ENCODE peak calls at places on chromosomes 7 and 10, in five cellular contexts. One of them, this sample, is unnamed.

GRCh38 chr7:73865738-73866445 is 4.9 kb downstream of the TMEM270 start:
- DNase-seq in AG08395: peak
- DNase-seq in activated CD8-positive, alpha-beta memory T cell treated with anti-CD3 and anti-CD28 coated beads, Interleukin-2, amount 10 ng/mL, durations not matched to agents 7 days and 5 days: no peak
- DNase-seq in cerebellum: peak
- DNase-seq in stimulated activated CD4-positive, alpha-beta T cell treated with anti-CD3 and anti-CD28 coated beads, Interleukin-2, amount 100 ng/mL, for 48 hours: no peak
- DNase-seq in this sample: no peak

GRCh38 chr10:66928000-66928770 is 2.3 kb downstream of the LRRTM3 start:
- DNase-seq in cerebellum: peak
- DNase-seq in activated CD8-positive, alpha-beta memory T cell treated with anti-CD3 and anti-CD28 coated beads, Interleukin-2, amount 10 ng/mL, durations not matched to agents 7 days and 5 days: no peak
- DNase-seq in stimulated activated CD4-positive, alpha-beta T cell treated with anti-CD3 and anti-CD28 coated beads, Interleukin-2, amount 100 ng/mL, for 48 hours: no peak
- DNase-seq in AG08395: no peak
- DNase-seq in this sample: no peak

GRCh38 chr10:18261660-18262292 is 121.6 kb downstream of the CACNB2 start:
- DNase-seq in AG08395: no peak
- DNase-seq in activated CD8-positive, alpha-beta memory T cell treated with anti-CD3 and anti-CD28 coated beads, Interleukin-2, amount 10 ng/mL, durations not matched to agents 7 days and 5 days: no peak
- DNase-seq in cerebellum: no peak
- DNase-seq in stimulated activated CD4-positive, alpha-beta T cell treated with anti-CD3 and anti-CD28 coated beads, Interleukin-2, amount 100 ng/mL, for 48 hours: no peak
- DNase-seq in this sample: no peak

GRCh38 chr10:36534471-36535002 is 590.9 kb upstream of the ANKRD30A start:
- DNase-seq in activated CD8-positive, alpha-beta memory T cell treated with anti-CD3 and anti-CD28 coated beads, Interleukin-2, amount 10 ng/mL, durations not matched to agents 7 days and 5 days: no peak
- DNase-seq in stimulated activated CD4-positive, alpha-beta T cell treated with anti-CD3 and anti-CD28 coated beads, Interleukin-2, amount 100 ng/mL, for 48 hours: no peak
- DNase-seq in cerebellum: no peak
- DNase-seq in AG08395: peak
- DNase-seq in this sample: no peak

GRCh38 chr7:156927571-156928405 is 21.7 kb upstream of the NOM1 start:
- DNase-seq in stimulated activated CD4-positive, alpha-beta T cell treated with anti-CD3 and anti-CD28 coated beads, Interleukin-2, amount 100 ng/mL, for 48 hours: no peak
- DNase-seq in AG08395: no peak
- DNase-seq in activated CD8-positive, alpha-beta memory T cell treated with anti-CD3 and anti-CD28 coated beads, Interleukin-2, amount 10 ng/mL, durations not matched to agents 7 days and 5 days: no peak
- DNase-seq in cerebellum: no peak
- DNase-seq in this sample: no peak

GRCh38 chr10:71569775-71570588 is 149.6 kb downstream of the C10orf105 start:
- DNase-seq in stimulated activated CD4-positive, alpha-beta T cell treated with anti-CD3 and anti-CD28 coated beads, Interleukin-2, amount 100 ng/mL, for 48 hours: peak
- DNase-seq in cerebellum: peak
- DNase-seq in AG08395: peak
- DNase-seq in activated CD8-positive, alpha-beta memory T cell treated with anti-CD3 and anti-CD28 coated beads, Interleukin-2, amount 10 ng/mL, durations not matched to agents 7 days and 5 days: peak
- DNase-seq in this sample: peak

GRCh38 chr10:4704034-4704545 is 121.9 kb upstream of the AKR1E2 start:
- DNase-seq in AG08395: peak
- DNase-seq in cerebellum: no peak
- DNase-seq in activated CD8-positive, alpha-beta memory T cell treated with anti-CD3 and anti-CD28 coated beads, Interleukin-2, amount 10 ng/mL, durations not matched to agents 7 days and 5 days: no peak
- DNase-seq in stimulated activated CD4-positive, alpha-beta T cell treated with anti-CD3 and anti-CD28 coated beads, Interleukin-2, amount 100 ng/mL, for 48 hours: no peak
- DNase-seq in this sample: no peak

GRCh38 chr7:144438759-144439158 is 35.3 kb upstream of the NOBOX start:
- DNase-seq in cerebellum: no peak
- DNase-seq in stimulated activated CD4-positive, alpha-beta T cell treated with anti-CD3 and anti-CD28 coated beads, Interleukin-2, amount 100 ng/mL, for 48 hours: no peak
- DNase-seq in activated CD8-positive, alpha-beta memory T cell treated with anti-CD3 and anti-CD28 coated beads, Interleukin-2, amount 10 ng/mL, durations not matched to agents 7 days and 5 days: no peak
- DNase-seq in AG08395: no peak
- DNase-seq in this sample: no peak

GRCh38 chr10:129956285-129956649 is 7.8 kb downstream of the EBF3 start:
- DNase-seq in AG08395: no peak
- DNase-seq in stimulated activated CD4-positive, alpha-beta T cell treated with anti-CD3 and anti-CD28 coated beads, Interleukin-2, amount 100 ng/mL, for 48 hours: no peak
- DNase-seq in cerebellum: no peak
- DNase-seq in activated CD8-positive, alpha-beta memory T cell treated with anti-CD3 and anti-CD28 coated beads, Interleukin-2, amount 10 ng/mL, durations not matched to agents 7 days and 5 days: no peak
- DNase-seq in this sample: no peak

GRCh38 chr10:110548002-110548401 is 19.5 kb upstream of the SMC3 start:
- DNase-seq in activated CD8-positive, alpha-beta memory T cell treated with anti-CD3 and anti-CD28 coated beads, Interleukin-2, amount 10 ng/mL, durations not matched to agents 7 days and 5 days: no peak
- DNase-seq in stimulated activated CD4-positive, alpha-beta T cell treated with anti-CD3 and anti-CD28 coated beads, Interleukin-2, amount 100 ng/mL, for 48 hours: no peak
- DNase-seq in AG08395: no peak
- DNase-seq in cerebellum: no peak
- DNase-seq in this sample: no peak

GRCh38 chr10:109427421-109427820 is 495.9 kb downstream of the XPNPEP1 start:
- DNase-seq in cerebellum: no peak
- DNase-seq in activated CD8-positive, alpha-beta memory T cell treated with anti-CD3 and anti-CD28 coated beads, Interleukin-2, amount 10 ng/mL, durations not matched to agents 7 days and 5 days: no peak
- DNase-seq in AG08395: peak
- DNase-seq in stimulated activated CD4-positive, alpha-beta T cell treated with anti-CD3 and anti-CD28 coated beads, Interleukin-2, amount 100 ng/mL, for 48 hours: no peak
- DNase-seq in this sample: no peak

GRCh38 chr7:55464422-55464821 is 99.3 kb downstream of the LANCL2 start:
- DNase-seq in cerebellum: no peak
- DNase-seq in stimulated activated CD4-positive, alpha-beta T cell treated with anti-CD3 and anti-CD28 coated beads, Interleukin-2, amount 100 ng/mL, for 48 hours: no peak
- DNase-seq in activated CD8-positive, alpha-beta memory T cell treated with anti-CD3 and anti-CD28 coated beads, Interleukin-2, amount 10 ng/mL, durations not matched to agents 7 days and 5 days: no peak
- DNase-seq in AG08395: no peak
- DNase-seq in this sample: no peak

GRCh38 chr10:69651362-69651761 is 21.3 kb downstream of the FAM241B start:
- DNase-seq in stimulated activated CD4-positive, alpha-beta T cell treated with anti-CD3 and anti-CD28 coated beads, Interleukin-2, amount 100 ng/mL, for 48 hours: no peak
- DNase-seq in activated CD8-positive, alpha-beta memory T cell treated with anti-CD3 and anti-CD28 coated beads, Interleukin-2, amount 10 ng/mL, durations not matched to agents 7 days and 5 days: no peak
- DNase-seq in AG08395: no peak
- DNase-seq in cerebellum: no peak
- DNase-seq in this sample: no peak

GRCh38 chr7:128108641-128109423 is 77.6 kb upstream of the LRRC4 start:
- DNase-seq in stimulated activated CD4-positive, alpha-beta T cell treated with anti-CD3 and anti-CD28 coated beads, Interleukin-2, amount 100 ng/mL, for 48 hours: no peak
- DNase-seq in cerebellum: no peak
- DNase-seq in activated CD8-positive, alpha-beta memory T cell treated with anti-CD3 and anti-CD28 coated beads, Interleukin-2, amount 10 ng/mL, durations not matched to agents 7 days and 5 days: peak
- DNase-seq in AG08395: no peak
- DNase-seq in this sample: no peak

GRCh38 chr10:71471957-71472365 is 75.2 kb downstream of the CDH23 start:
- DNase-seq in stimulated activated CD4-positive, alpha-beta T cell treated with anti-CD3 and anti-CD28 coated beads, Interleukin-2, amount 100 ng/mL, for 48 hours: no peak
- DNase-seq in AG08395: no peak
- DNase-seq in activated CD8-positive, alpha-beta memory T cell treated with anti-CD3 and anti-CD28 coated beads, Interleukin-2, amount 10 ng/mL, durations not matched to agents 7 days and 5 days: no peak
- DNase-seq in cerebellum: no peak
- DNase-seq in this sample: no peak

This sample was measured in osteocyte.